ENCODE peak calls at places on chromosomes 5 and 9, in five cellular contexts. One of them, this sample, is unnamed.

GRCh38 chr5:145681686-145682085 is 153.5 kb downstream of the PRELID2 start:
- DNase-seq in adipocyte: peak; percentile 88
- DNase-seq in uterus: no peak
- DNase-seq in endothelial cell of umbilical vein: peak; percentile 75
- DNase-seq in psoas muscle: no peak
- DNase-seq in this sample: no peak

GRCh38 chr5:95075079-95075478 is 209.8 kb downstream of the MCTP1 start:
- DNase-seq in adipocyte: no peak
- DNase-seq in uterus: no peak
- DNase-seq in endothelial cell of umbilical vein: no peak
- DNase-seq in psoas muscle: no peak
- DNase-seq in this sample: no peak

GRCh38 chr5:10719965-10720364 is 41.1 kb downstream of the DAP start:
- DNase-seq in adipocyte: peak; percentile 45
- DNase-seq in uterus: no peak
- DNase-seq in endothelial cell of umbilical vein: peak; percentile 82
- DNase-seq in psoas muscle: no peak
- DNase-seq in this sample: no peak

GRCh38 chr9:12884736-12885395 is 110.0 kb downstream of the LURAP1L start:
- DNase-seq in adipocyte: peak; percentile 34
- DNase-seq in uterus: no peak
- DNase-seq in endothelial cell of umbilical vein: peak; percentile 64
- DNase-seq in psoas muscle: no peak
- DNase-seq in this sample: no peak

GRCh38 chr9:17130725-17131124 is 4.1 kb upstream of the CNTLN start:
- DNase-seq in adipocyte: no peak
- DNase-seq in uterus: no peak
- DNase-seq in endothelial cell of umbilical vein: no peak
- DNase-seq in psoas muscle: no peak
- DNase-seq in this sample: no peak

GRCh38 chr9:126056312-126057021 is 270.2 kb upstream of the MVB12B start:
- DNase-seq in adipocyte: no peak
- DNase-seq in uterus: no peak
- DNase-seq in endothelial cell of umbilical vein: no peak
- DNase-seq in psoas muscle: no peak
- DNase-seq in this sample: peak; percentile 7

GRCh38 chr5:134026521-134027202 is 21.9 kb upstream of the VDAC1 start:
- DNase-seq in adipocyte: peak; percentile 27
- DNase-seq in uterus: no peak
- DNase-seq in endothelial cell of umbilical vein: peak; percentile 44
- DNase-seq in psoas muscle: peak; percentile 63
- DNase-seq in this sample: no peak

GRCh38 chr5:111530298-111530740 is 18.0 kb upstream of the STARD4 start:
- DNase-seq in adipocyte: no peak
- DNase-seq in uterus: no peak
- DNase-seq in endothelial cell of umbilical vein: peak; percentile 90
- DNase-seq in psoas muscle: peak; percentile 74
- DNase-seq in this sample: peak; percentile 82

GRCh38 chr9:129850821-129851540 is 15.7 kb downstream of the USP20 start:
- DNase-seq in adipocyte: peak; percentile 48
- DNase-seq in uterus: no peak
- DNase-seq in endothelial cell of umbilical vein: no peak
- DNase-seq in psoas muscle: no peak
- DNase-seq in this sample: no peak

GRCh38 chr9:38118862-38119435 is 49.9 kb upstream of the SHB start:
- DNase-seq in adipocyte: no peak
- DNase-seq in uterus: no peak
- DNase-seq in endothelial cell of umbilical vein: no peak
- DNase-seq in psoas muscle: no peak
- DNase-seq in this sample: no peak

GRCh38 chr9:99873943-99874584 is 32.4 kb upstream of the STX17 start:
- DNase-seq in adipocyte: peak; percentile 18
- DNase-seq in uterus: no peak
- DNase-seq in endothelial cell of umbilical vein: no peak
- DNase-seq in psoas muscle: no peak
- DNase-seq in this sample: no peak

GRCh38 chr9:129678844-129679243 is 13.4 kb downstream of the PRRX2 start:
- DNase-seq in adipocyte: no peak
- DNase-seq in uterus: no peak
- DNase-seq in endothelial cell of umbilical vein: no peak
- DNase-seq in psoas muscle: no peak
- DNase-seq in this sample: no peak

GRCh38 chr9:89446440-89447310 is 51.2 kb downstream of the SEMA4D start:
- DNase-seq in adipocyte: no peak
- DNase-seq in uterus: no peak
- DNase-seq in endothelial cell of umbilical vein: no peak
- DNase-seq in psoas muscle: no peak
- DNase-seq in this sample: no peak

GRCh38 chr9:7376213-7376612 is 423.4 kb downstream of the DMAC1 start:
- DNase-seq in adipocyte: no peak
- DNase-seq in uterus: no peak
- DNase-seq in endothelial cell of umbilical vein: no peak
- DNase-seq in psoas muscle: no peak
- DNase-seq in this sample: no peak

GRCh38 chr5:1510631-1511030 is 13.1 kb downstream of the LPCAT1 start:
- DNase-seq in adipocyte: no peak
- DNase-seq in uterus: peak; percentile 12
- DNase-seq in endothelial cell of umbilical vein: no peak
- DNase-seq in psoas muscle: peak; percentile 26
- DNase-seq in this sample: peak; percentile 58

GRCh38 chr5:135921388-135921787 is 25.7 kb upstream of the IL9 start:
- DNase-seq in adipocyte: peak; percentile 43
- DNase-seq in uterus: no peak
- DNase-seq in endothelial cell of umbilical vein: no peak
- DNase-seq in psoas muscle: no peak
- DNase-seq in this sample: no peak

GRCh38 chr9:92253656-92254055 is 39.8 kb downstream of the IARS1 start:
- DNase-seq in adipocyte: no peak
- DNase-seq in uterus: no peak
- DNase-seq in endothelial cell of umbilical vein: no peak
- DNase-seq in psoas muscle: no peak
- DNase-seq in this sample: no peak

GRCh38 chr5:139631520-139632165 is 16.5 kb upstream of the CXXC5 start:
- DNase-seq in adipocyte: no peak
- DNase-seq in uterus: no peak
- DNase-seq in endothelial cell of umbilical vein: no peak
- DNase-seq in psoas muscle: no peak
- DNase-seq in this sample: no peak

GRCh38 chr9:113772121-113772885 is 103.8 kb upstream of the ZNF618 start:
- DNase-seq in adipocyte: peak; percentile 85
- DNase-seq in uterus: no peak
- DNase-seq in endothelial cell of umbilical vein: peak; percentile 76
- DNase-seq in psoas muscle: no peak
- DNase-seq in this sample: no peak

GRCh38 chr5:81606150-81606549 is 144.7 kb downstream of the SSBP2 start:
- DNase-seq in adipocyte: no peak
- DNase-seq in uterus: no peak
- DNase-seq in endothelial cell of umbilical vein: no peak
- DNase-seq in psoas muscle: no peak
- DNase-seq in this sample: no peak

GRCh38 chr5:172540099-172540870 is 86.0 kb upstream of the SH3PXD2B start:
- DNase-seq in adipocyte: no peak
- DNase-seq in uterus: peak; percentile 10
- DNase-seq in endothelial cell of umbilical vein: no peak
- DNase-seq in psoas muscle: no peak
- DNase-seq in this sample: peak; percentile 24

GRCh38 chr9:89359018-89359417 is 40.7 kb downstream of the SECISBP2 start:
- DNase-seq in adipocyte: no peak
- DNase-seq in uterus: no peak
- DNase-seq in endothelial cell of umbilical vein: peak; percentile 28
- DNase-seq in psoas muscle: peak; percentile 75
- DNase-seq in this sample: peak; percentile 52

GRCh38 chr9:75775966-75776691 is 114.3 kb upstream of the PCSK5 start:
- DNase-seq in adipocyte: no peak
- DNase-seq in uterus: no peak
- DNase-seq in endothelial cell of umbilical vein: no peak
- DNase-seq in psoas muscle: no peak
- DNase-seq in this sample: no peak

GRCh38 chr9:134381671-134382505 is 55.6 kb downstream of the RXRA start:
- DNase-seq in adipocyte: no peak
- DNase-seq in uterus: no peak
- DNase-seq in endothelial cell of umbilical vein: peak; percentile 42
- DNase-seq in psoas muscle: peak; percentile 73
- DNase-seq in this sample: no peak

GRCh38 chr9:129237804-129238203 is 59.7 kb upstream of the IER5L start:
- DNase-seq in adipocyte: no peak
- DNase-seq in uterus: no peak
- DNase-seq in endothelial cell of umbilical vein: no peak
- DNase-seq in psoas muscle: peak; percentile 11
- DNase-seq in this sample: no peak

GRCh38 chr5:82772281-82772680 is 304.9 kb downstream of the TMEM167A start:
- DNase-seq in adipocyte: no peak
- DNase-seq in uterus: no peak
- DNase-seq in endothelial cell of umbilical vein: no peak
- DNase-seq in psoas muscle: no peak
- DNase-seq in this sample: no peak

DNA sequence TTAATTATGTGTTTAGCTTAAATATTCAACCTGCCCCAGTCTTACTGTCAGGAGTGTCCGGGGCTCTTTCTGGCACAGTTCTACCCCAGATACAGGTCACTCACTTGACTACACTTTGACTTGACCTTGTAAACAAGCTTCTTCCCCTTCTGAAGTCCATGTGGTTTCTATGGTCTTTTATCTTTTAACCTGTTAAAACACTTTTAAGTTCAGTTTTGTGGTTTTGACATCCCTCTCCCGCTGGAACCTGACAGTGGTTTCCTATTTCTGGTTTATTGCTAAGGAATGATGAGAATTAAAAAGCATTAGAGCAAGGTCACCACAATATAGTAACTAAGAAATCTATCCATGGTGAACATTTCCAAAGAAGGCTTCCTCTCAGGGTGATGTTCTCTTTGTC is 300.1 kb downstream of the TMEM167A start:
- DNase-seq in adipocyte: no peak
- DNase-seq in uterus: no peak
- DNase-seq in endothelial cell of umbilical vein: no peak
- DNase-seq in psoas muscle: no peak
- DNase-seq in this sample: no peak
- H3K4me1 ChIP-seq in adipocyte: no peaks in the 10 kb centered on the region
- H3K4me1 ChIP-seq in uterus: no peaks in the 10 kb centered on the region
- H3K4me1 ChIP-seq in endothelial cell of umbilical vein: no peaks in the 10 kb centered on the region
- H3K4me1 ChIP-seq in psoas muscle: no peaks in the 10 kb centered on the region
- H3K4me1 ChIP-seq in this sample: no peaks in the 10 kb centered on the region

GRCh38 chr5:150789431-150789830 is 10.9 kb downstream of the SMIM3 start:
- DNase-seq in adipocyte: peak; percentile 27
- DNase-seq in uterus: no peak
- DNase-seq in endothelial cell of umbilical vein: no peak
- DNase-seq in psoas muscle: no peak
- DNase-seq in this sample: no peak
- H3K4me1 ChIP-seq in adipocyte: peaks cover 80% of the 10 kb centered on the region
- H3K4me1 ChIP-seq in uterus: no peaks in the 10 kb centered on the region
- H3K4me1 ChIP-seq in endothelial cell of umbilical vein: peaks cover 9% of the 10 kb centered on the region
- H3K4me1 ChIP-seq in psoas muscle: peaks cover 3% of the 10 kb centered on the region
- H3K4me1 ChIP-seq in this sample: peaks cover 27% of the 10 kb centered on the region

DNA sequence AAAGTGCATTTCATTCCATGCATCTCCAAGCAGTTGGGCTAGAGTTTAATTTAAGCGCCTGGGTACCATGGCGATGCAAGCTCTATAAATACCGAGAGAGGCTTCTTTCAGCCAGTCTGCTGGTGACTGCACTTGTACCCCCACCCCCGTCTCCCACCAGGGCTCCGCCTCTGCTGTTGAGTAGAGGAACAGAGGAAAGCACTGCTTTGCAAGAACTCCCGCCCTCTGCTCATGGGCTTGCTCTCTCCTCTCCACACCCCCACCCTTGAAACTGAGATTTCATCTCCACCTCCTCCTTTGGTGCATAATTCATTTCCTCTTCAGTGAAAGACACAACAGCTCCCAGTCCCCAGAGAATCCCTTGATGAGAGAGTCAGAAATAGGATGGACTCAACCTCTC is 5.1 kb upstream of the WWC1 start:
- DNase-seq in adipocyte: no peak
- DNase-seq in uterus: no peak
- DNase-seq in endothelial cell of umbilical vein: no peak
- DNase-seq in psoas muscle: no peak
- DNase-seq in this sample: no peak
- H3K4me1 ChIP-seq in adipocyte: peaks cover 6% of the 10 kb centered on the region
- H3K4me1 ChIP-seq in uterus: no peaks in the 10 kb centered on the region
- H3K4me1 ChIP-seq in endothelial cell of umbilical vein: peaks cover 2% of the 10 kb centered on the region
- H3K4me1 ChIP-seq in psoas muscle: no peaks in the 10 kb centered on the region
- H3K4me1 ChIP-seq in this sample: peaks cover 24% of the 10 kb centered on the region

DNA sequence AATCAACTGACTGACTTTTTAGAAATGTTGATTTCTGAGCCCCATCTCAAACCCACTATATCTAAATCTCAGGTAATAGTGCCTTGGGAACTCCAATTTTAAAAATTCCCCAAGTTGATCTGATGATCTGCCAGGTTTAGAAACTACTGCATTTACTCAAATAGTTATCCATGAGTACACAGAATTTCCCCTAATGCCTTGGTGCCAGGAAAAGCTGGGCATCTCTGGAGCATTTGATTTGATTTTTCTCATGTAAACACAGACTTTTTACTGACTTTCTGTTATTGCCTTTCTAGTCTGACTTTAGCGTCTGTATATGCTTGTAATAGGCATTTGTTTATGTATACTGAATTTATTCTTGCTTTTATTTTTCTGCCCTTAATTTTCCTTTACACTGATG is 35.8 kb downstream of the MTREX start:
- DNase-seq in adipocyte: no peak
- DNase-seq in uterus: no peak
- DNase-seq in endothelial cell of umbilical vein: no peak
- DNase-seq in psoas muscle: no peak
- DNase-seq in this sample: no peak
- H3K4me1 ChIP-seq in adipocyte: peaks cover 6% of the 10 kb centered on the region
- H3K4me1 ChIP-seq in uterus: no peaks in the 10 kb centered on the region
- H3K4me1 ChIP-seq in endothelial cell of umbilical vein: peaks cover 3% of the 10 kb centered on the region
- H3K4me1 ChIP-seq in psoas muscle: no peaks in the 10 kb centered on the region
- H3K4me1 ChIP-seq in this sample: no peaks in the 10 kb centered on the region

This sample was measured in suprapubic skin.